ENCODE peak calls at places on chromosomes 13 and 19, in eight cellular contexts. One of them, this sample, is unnamed.

GRCh38 chr13:111060237-111060919 is 54.7 kb upstream of the ARHGEF7 start:
- DNase-seq in B cell: no peak
- DNase-seq in IMR-90: no peak
- DNase-seq in HFFc6: no peak
- DNase-seq in thoracic aorta: no peak
- DNase-seq in fibroblast of villous mesenchyme: no peak
- DNase-seq in H1: no peak
- DNase-seq in CD4-positive, alpha-beta T cell: no peak
- DNase-seq in this sample: no peak

GRCh38 chr19:48636859-48637448 is at the start of gene DBP:
- DNase-seq in B cell: peak
- DNase-seq in IMR-90: no peak
- DNase-seq in HFFc6: no peak
- DNase-seq in thoracic aorta: no peak
- DNase-seq in fibroblast of villous mesenchyme: no peak
- DNase-seq in H1: no peak
- DNase-seq in CD4-positive, alpha-beta T cell: peak
- DNase-seq in this sample: no peak

GRCh38 chr19:58474291-58474996 is 1.7 kb upstream of the ZNF446 start:
- DNase-seq in B cell: no peak
- DNase-seq in IMR-90: peak
- DNase-seq in HFFc6: peak
- DNase-seq in thoracic aorta: no peak
- DNase-seq in fibroblast of villous mesenchyme: peak
- DNase-seq in H1: no peak
- DNase-seq in CD4-positive, alpha-beta T cell: no peak
- DNase-seq in this sample: no peak

GRCh38 chr19:13953021-13953531 is 767 bp downstream of the DCAF15 start:
- DNase-seq in B cell: no peak
- DNase-seq in IMR-90: peak
- DNase-seq in HFFc6: peak
- DNase-seq in thoracic aorta: no peak
- DNase-seq in fibroblast of villous mesenchyme: peak
- DNase-seq in H1: no peak
- DNase-seq in CD4-positive, alpha-beta T cell: no peak
- DNase-seq in this sample: no peak

GRCh38 chr13:73201601-73202000 is 142.8 kb downstream of the KLF5 start:
- DNase-seq in B cell: no peak
- DNase-seq in IMR-90: no peak
- DNase-seq in HFFc6: no peak
- DNase-seq in thoracic aorta: no peak
- DNase-seq in fibroblast of villous mesenchyme: no peak
- DNase-seq in H1: no peak
- DNase-seq in CD4-positive, alpha-beta T cell: no peak
- DNase-seq in this sample: no peak

GRCh38 chr13:45289936-45290563 is 50.9 kb downstream of the TPT1 start:
- DNase-seq in B cell: no peak
- DNase-seq in IMR-90: no peak
- DNase-seq in HFFc6: no peak
- DNase-seq in thoracic aorta: no peak
- DNase-seq in fibroblast of villous mesenchyme: no peak
- DNase-seq in H1: no peak
- DNase-seq in CD4-positive, alpha-beta T cell: no peak
- DNase-seq in this sample: no peak

GRCh38 chr19:8097681-8098567 is 45.4 kb downstream of the CCL25 start:
- DNase-seq in B cell: no peak
- DNase-seq in IMR-90: no peak
- DNase-seq in HFFc6: no peak
- DNase-seq in thoracic aorta: no peak
- DNase-seq in fibroblast of villous mesenchyme: no peak
- DNase-seq in H1: no peak
- DNase-seq in CD4-positive, alpha-beta T cell: no peak
- DNase-seq in this sample: no peak

GRCh38 chr19:51565583-51565982 is 5.5 kb upstream of the ZNF175 start:
- DNase-seq in B cell: no peak
- DNase-seq in IMR-90: no peak
- DNase-seq in HFFc6: no peak
- DNase-seq in thoracic aorta: no peak
- DNase-seq in fibroblast of villous mesenchyme: no peak
- DNase-seq in H1: no peak
- DNase-seq in CD4-positive, alpha-beta T cell: no peak
- DNase-seq in this sample: no peak

GRCh38 chr13:66657165-66657895 is 572.8 kb downstream of the PCDH9 start:
- DNase-seq in B cell: no peak
- DNase-seq in IMR-90: peak
- DNase-seq in HFFc6: peak
- DNase-seq in thoracic aorta: no peak
- DNase-seq in fibroblast of villous mesenchyme: peak
- DNase-seq in H1: no peak
- DNase-seq in CD4-positive, alpha-beta T cell: no peak
- DNase-seq in this sample: no peak

GRCh38 chr19:18008814-18009213 is 844 bp downstream of the ARRDC2 start:
- DNase-seq in B cell: no peak
- DNase-seq in IMR-90: no peak
- DNase-seq in HFFc6: no peak
- DNase-seq in thoracic aorta: no peak
- DNase-seq in fibroblast of villous mesenchyme: no peak
- DNase-seq in H1: no peak
- DNase-seq in CD4-positive, alpha-beta T cell: no peak
- DNase-seq in this sample: no peak

GRCh38 chr19:43527860-43528622 is 1.0 kb upstream of the ETHE1 start:
- DNase-seq in B cell: no peak
- DNase-seq in IMR-90: no peak
- DNase-seq in HFFc6: peak
- DNase-seq in thoracic aorta: peak
- DNase-seq in fibroblast of villous mesenchyme: peak
- DNase-seq in H1: no peak
- DNase-seq in CD4-positive, alpha-beta T cell: no peak
- DNase-seq in this sample: no peak

GRCh38 chr13:48412881-48413351 is at the start of gene LPAR6:
- DNase-seq in B cell: no peak
- DNase-seq in IMR-90: peak
- DNase-seq in HFFc6: peak
- DNase-seq in thoracic aorta: no peak
- DNase-seq in fibroblast of villous mesenchyme: peak
- DNase-seq in H1: no peak
- DNase-seq in CD4-positive, alpha-beta T cell: no peak
- DNase-seq in this sample: no peak

GRCh38 chr19:32814046-32814445 is 55.5 kb downstream of the SLC7A9 start:
- DNase-seq in B cell: no peak
- DNase-seq in IMR-90: no peak
- DNase-seq in HFFc6: no peak
- DNase-seq in thoracic aorta: no peak
- DNase-seq in fibroblast of villous mesenchyme: no peak
- DNase-seq in H1: no peak
- DNase-seq in CD4-positive, alpha-beta T cell: no peak
- DNase-seq in this sample: no peak

DNA sequence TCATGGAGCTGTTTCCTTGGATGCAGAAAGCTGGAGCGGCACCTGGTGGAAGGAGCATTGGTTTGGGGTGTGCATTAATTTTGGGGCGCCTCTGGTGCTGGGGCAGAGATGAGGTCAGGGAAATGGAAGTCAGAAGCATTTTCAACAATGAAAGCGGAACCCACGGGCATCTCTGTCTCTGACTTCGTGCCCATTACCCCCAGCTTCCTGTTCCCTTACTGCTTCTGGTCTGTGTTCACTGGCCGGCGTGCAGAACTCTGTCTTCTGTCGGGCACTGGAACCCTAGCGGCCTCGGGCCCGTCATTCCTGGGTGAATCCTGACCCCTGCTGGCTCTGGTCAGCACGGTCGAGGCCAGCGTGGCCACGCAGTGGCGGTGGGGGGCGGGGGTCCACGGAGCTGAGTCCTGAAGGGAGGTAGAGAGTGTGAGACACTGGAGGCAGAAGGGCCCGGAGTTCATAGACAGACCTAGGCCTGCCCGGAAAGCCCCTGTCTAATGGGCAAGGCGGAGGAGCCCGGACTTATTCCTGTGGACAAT is 7.9 kb upstream of the LINGO3 start:
- DNase-seq in B cell: no peak
- DNase-seq in IMR-90: peak
- DNase-seq in HFFc6: peak
- DNase-seq in thoracic aorta: no peak
- DNase-seq in fibroblast of villous mesenchyme: peak
- DNase-seq in H1: no peak
- DNase-seq in CD4-positive, alpha-beta T cell: no peak
- DNase-seq in this sample: peak
- TF ChIP-seq CTCF in B cell: no peak
- TF ChIP-seq CTCF in IMR-90: peak
- TF ChIP-seq CTCF in HFFc6: peak
- TF ChIP-seq CTCF in thoracic aorta: peak
- TF ChIP-seq CTCF in fibroblast of villous mesenchyme: peak
- TF ChIP-seq CTCF in H1: peak
- TF ChIP-seq CTCF in CD4-positive, alpha-beta T cell: peak
- TF ChIP-seq CTCF in this sample: peak

GRCh38 chr19:29104605-29105241 is 108.2 kb downstream of the UQCRFS1 start:
- DNase-seq in B cell: no peak
- DNase-seq in IMR-90: no peak
- DNase-seq in HFFc6: no peak
- DNase-seq in thoracic aorta: no peak
- DNase-seq in fibroblast of villous mesenchyme: no peak
- DNase-seq in H1: no peak
- DNase-seq in CD4-positive, alpha-beta T cell: no peak
- DNase-seq in this sample: no peak
- TF ChIP-seq CTCF in B cell: no peak
- TF ChIP-seq CTCF in IMR-90: no peak
- TF ChIP-seq CTCF in HFFc6: no peak
- TF ChIP-seq CTCF in thoracic aorta: no peak
- TF ChIP-seq CTCF in fibroblast of villous mesenchyme: no peak
- TF ChIP-seq CTCF in H1: no peak
- TF ChIP-seq CTCF in CD4-positive, alpha-beta T cell: no peak
- TF ChIP-seq CTCF in this sample: no peak

GRCh38 chr19:53809518-53810186 is 14.5 kb downstream of the NLRP12 start:
- DNase-seq in B cell: no peak
- DNase-seq in IMR-90: no peak
- DNase-seq in HFFc6: no peak
- DNase-seq in thoracic aorta: no peak
- DNase-seq in fibroblast of villous mesenchyme: no peak
- DNase-seq in H1: peak
- DNase-seq in CD4-positive, alpha-beta T cell: no peak
- DNase-seq in this sample: no peak
- TF ChIP-seq CTCF in B cell: peak
- TF ChIP-seq CTCF in IMR-90: no peak
- TF ChIP-seq CTCF in HFFc6: peak
- TF ChIP-seq CTCF in thoracic aorta: no peak
- TF ChIP-seq CTCF in fibroblast of villous mesenchyme: peak
- TF ChIP-seq CTCF in H1: peak
- TF ChIP-seq CTCF in CD4-positive, alpha-beta T cell: no peak
- TF ChIP-seq CTCF in this sample: no peak

DNA sequence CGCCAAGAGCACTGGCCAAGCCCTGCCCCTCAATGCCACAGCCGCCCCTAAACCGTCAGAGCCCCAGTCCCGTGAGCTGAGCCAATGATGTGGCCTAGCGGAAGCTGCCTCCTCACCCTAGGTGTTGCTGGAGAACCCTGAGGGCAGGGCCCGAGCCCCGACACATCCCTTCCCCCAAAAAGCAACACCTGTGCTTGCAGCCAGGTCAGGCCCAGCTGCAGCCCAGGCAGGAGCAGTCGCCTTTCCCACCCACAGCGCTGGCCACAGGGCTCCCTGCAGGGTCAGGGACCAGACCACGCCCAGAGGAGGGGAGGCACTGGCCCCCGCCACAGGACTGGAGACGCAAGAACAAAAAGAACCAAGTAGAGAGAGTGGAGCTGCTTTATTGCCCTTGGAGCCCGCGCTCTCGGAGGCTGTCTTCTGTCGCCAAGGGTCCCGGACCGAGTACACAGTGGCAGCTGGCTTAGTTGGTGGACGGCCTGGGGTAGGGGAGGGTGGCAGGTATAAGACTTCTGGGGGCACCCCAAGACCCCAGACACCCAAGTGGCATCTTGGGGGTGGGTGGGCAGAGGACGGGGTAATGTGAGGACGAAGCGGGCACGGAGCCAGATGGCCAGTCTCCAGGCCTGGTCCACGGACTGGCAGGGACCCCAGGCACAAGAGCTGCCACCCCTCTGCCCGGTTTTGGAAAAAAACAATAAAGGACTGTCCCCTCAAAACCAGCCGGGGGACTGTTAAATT is 3.3 kb downstream of the P2RY11 start:
- DNase-seq in B cell: peak
- DNase-seq in IMR-90: no peak
- DNase-seq in HFFc6: no peak
- DNase-seq in thoracic aorta: no peak
- DNase-seq in fibroblast of villous mesenchyme: no peak
- DNase-seq in H1: no peak
- DNase-seq in CD4-positive, alpha-beta T cell: no peak
- DNase-seq in this sample: no peak
- TF ChIP-seq CTCF in B cell: no peak
- TF ChIP-seq CTCF in IMR-90: no peak
- TF ChIP-seq CTCF in HFFc6: no peak
- TF ChIP-seq CTCF in thoracic aorta: no peak
- TF ChIP-seq CTCF in fibroblast of villous mesenchyme: no peak
- TF ChIP-seq CTCF in H1: no peak
- TF ChIP-seq CTCF in CD4-positive, alpha-beta T cell: no peak
- TF ChIP-seq CTCF in this sample: no peak

GRCh38 chr13:41006951-41007350 is 12.2 kb downstream of the ELF1 start:
- DNase-seq in B cell: no peak
- DNase-seq in IMR-90: no peak
- DNase-seq in HFFc6: no peak
- DNase-seq in thoracic aorta: no peak
- DNase-seq in fibroblast of villous mesenchyme: no peak
- DNase-seq in H1: no peak
- DNase-seq in CD4-positive, alpha-beta T cell: no peak
- DNase-seq in this sample: no peak
- TF ChIP-seq CTCF in B cell: no peak
- TF ChIP-seq CTCF in IMR-90: no peak
- TF ChIP-seq CTCF in HFFc6: no peak
- TF ChIP-seq CTCF in thoracic aorta: no peak
- TF ChIP-seq CTCF in fibroblast of villous mesenchyme: no peak
- TF ChIP-seq CTCF in H1: no peak
- TF ChIP-seq CTCF in CD4-positive, alpha-beta T cell: no peak
- TF ChIP-seq CTCF in this sample: no peak

GRCh38 chr19:39230096-39230764 is 14.6 kb downstream of the IFNL3 start:
- DNase-seq in B cell: no peak
- DNase-seq in IMR-90: no peak
- DNase-seq in HFFc6: no peak
- DNase-seq in thoracic aorta: no peak
- DNase-seq in fibroblast of villous mesenchyme: no peak
- DNase-seq in H1: no peak
- DNase-seq in CD4-positive, alpha-beta T cell: no peak
- DNase-seq in this sample: no peak

GRCh38 chr19:39223703-39224279 is 19.7 kb upstream of the SYCN start:
- DNase-seq in B cell: no peak
- DNase-seq in IMR-90: peak
- DNase-seq in HFFc6: peak
- DNase-seq in thoracic aorta: no peak
- DNase-seq in fibroblast of villous mesenchyme: peak
- DNase-seq in H1: no peak
- DNase-seq in CD4-positive, alpha-beta T cell: no peak
- DNase-seq in this sample: no peak

DNA sequence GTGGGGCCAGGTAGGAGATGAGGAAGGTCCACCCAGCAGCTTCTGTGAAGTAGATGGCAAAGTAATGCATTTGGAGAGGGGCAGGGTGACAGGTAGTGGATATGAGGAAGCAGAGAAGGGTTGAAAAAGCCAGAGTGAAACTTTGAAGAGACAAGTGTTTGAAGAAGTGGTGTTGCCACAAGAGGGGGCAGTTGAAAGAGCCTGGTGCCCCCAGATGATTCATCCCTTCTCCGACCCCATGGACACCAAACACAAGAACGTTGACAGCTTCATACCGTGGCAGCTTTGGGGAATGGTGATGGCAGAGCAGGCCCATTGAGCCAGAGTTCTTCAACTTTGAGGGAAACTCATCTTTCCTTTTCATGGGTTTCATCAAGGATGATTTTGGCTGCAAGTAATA is 19.9 kb downstream of the IFNL3 start:
- DNase-seq in B cell: no peak
- DNase-seq in IMR-90: no peak
- DNase-seq in HFFc6: no peak
- DNase-seq in thoracic aorta: no peak
- DNase-seq in fibroblast of villous mesenchyme: no peak
- DNase-seq in H1: no peak
- DNase-seq in CD4-positive, alpha-beta T cell: no peak
- DNase-seq in this sample: no peak
- TF ChIP-seq CTCF in B cell: no peak
- TF ChIP-seq CTCF in IMR-90: no peak
- TF ChIP-seq CTCF in HFFc6: no peak
- TF ChIP-seq CTCF in thoracic aorta: no peak
- TF ChIP-seq CTCF in fibroblast of villous mesenchyme: no peak
- TF ChIP-seq CTCF in H1: peak
- TF ChIP-seq CTCF in CD4-positive, alpha-beta T cell: no peak
- TF ChIP-seq CTCF in this sample: no peak

This sample was measured in GM10248.